ENCODE peak calls at places on chromosomes 13 and 19, in ten cellular contexts. H is GM23338, Z is fibroblast of lung, X is uterus, K is OCI-LY7, R is neuronal stem cell, D is tibial artery, T is cardiac muscle cell, W is Karpas-422, J is GM12878. V is an unnamed sample.

GRCh38 chr13:24225062-24225461 is 64.5 kb downstream of the SPATA13 start:
- DNase-seq in J (no peak), D (no peak), X (no peak), K (no peak), R (no peak), T (peak; percentile 17), W (no peak), H (no peak), Z (no peak), V (no peak)

GRCh38 chr13:89458456-89458855 is 1787.3 kb downstream of the SLITRK5 start:
- DNase-seq in X (no peak), W (no peak), J (no peak), K (no peak), H (no peak), D (no peak), T (no peak), R (no peak), Z (no peak), V (no peak)

GRCh38 chr13:82330499-82330898 is 1551.8 kb downstream of the SLITRK1 start:
- DNase-seq in K (peak; percentile 26), W (peak; percentile 70), H (peak; percentile 65), J (no peak), T (no peak), Z (peak; percentile 5), X (no peak), D (no peak), R (no peak), V (no peak)

GRCh38 chr19:41480336-41480735 is 37.4 kb downstream of the ERICH4 start:
- DNase-seq in K (no peak), H (no peak), Z (no peak), J (no peak), W (no peak), T (no peak), X (no peak), R (no peak), D (no peak), V (no peak)

GRCh38 chr13:37526710-37527446 is 71.7 kb downstream of the POSTN start:
- DNase-seq in H (no peak), D (no peak), W (no peak), X (no peak), Z (peak; percentile 60), K (no peak), R (no peak), T (no peak), J (no peak), V (peak; percentile 8)

GRCh38 chr19:38213911-38214625 is 10.0 kb downstream of the DPF1 start:
- DNase-seq in T (no peak), H (peak; percentile 70), J (peak; percentile 33), Z (peak; percentile 29), K (no peak), X (no peak), W (peak; percentile 58), R (no peak), D (no peak), V (no peak)

GRCh38 chr19:24049537-24049936 is 37.5 kb upstream of the ZNF254 start:
- DNase-seq in X (no peak), Z (no peak), T (no peak), K (no peak), D (no peak), H (no peak), W (peak; percentile 16), R (no peak), J (no peak), V (no peak)

GRCh38 chr19:28999733-29000433 is 213.1 kb downstream of the UQCRFS1 start:
- DNase-seq in Z (no peak), W (no peak), X (no peak), R (no peak), T (no peak), J (no peak), H (no peak), D (peak; percentile 48), K (no peak), V (no peak)

GRCh38 chr13:80303225-80303811 is 37.6 kb downstream of the SPRY2 start:
- DNase-seq in J (no peak), K (no peak), R (no peak), Z (no peak), W (no peak), T (no peak), X (no peak), H (no peak), D (no peak), V (no peak)

GRCh38 chr19:21463449-21464105 is 41.8 kb upstream of the ZNF429 start:
- DNase-seq in H (peak; percentile 98), Z (peak; percentile 33), J (no peak), K (no peak), R (peak; percentile 72), X (no peak), T (peak; percentile 92), W (peak; percentile 70), D (no peak), V (no peak)

GRCh38 chr13:80824231-80824630 is 483.3 kb upstream of the SPRY2 start:
- DNase-seq in R (no peak), J (no peak), X (no peak), D (no peak), K (no peak), W (no peak), T (no peak), Z (peak; percentile 86), H (no peak), V (no peak)

GRCh38 chr19:56217039-56217949 is 15.2 kb downstream of the ZSCAN5C start:
- DNase-seq in T (no peak), K (no peak), H (peak; percentile 77), W (no peak), X (no peak), D (no peak), R (no peak), Z (peak; percentile 11), J (no peak), V (no peak)

GRCh38 chr19:1066748-1067340 is at the start of gene ARHGAP45:
- DNase-seq in W (peak; percentile 92), H (peak; percentile 68), Z (no peak), R (no peak), K (peak; percentile 87), X (no peak), J (no peak), T (no peak), D (no peak), V (no peak)

GRCh38 chr19:33677745-33678426 is 56.1 kb downstream of the CHST8 start:
- DNase-seq in T (peak; percentile 59), W (no peak), D (no peak), X (no peak), K (no peak), Z (no peak), R (peak; percentile 23), J (no peak), H (peak; percentile 66), V (no peak)

GRCh38 chr13:40613192-40613818 is 53.1 kb downstream of the FOXO1 start:
- DNase-seq in J (peak; percentile 64), D (no peak), R (no peak), H (no peak), Z (no peak), W (peak; percentile 78), K (peak; percentile 68), T (peak; percentile 15), X (peak; percentile 73), V (no peak)
- H3K4me1 ChIP-seq in J (peaks cover 19% of the 10 kb centered on the region), D (peaks cover 56% of the 10 kb centered on the region), R (no peaks in the 10 kb centered on the region), H (peaks cover 82% of the 10 kb centered on the region), Z (no peaks in the 10 kb centered on the region), W (peaks cover 56% of the 10 kb centered on the region), K (peaks cover 47% of the 10 kb centered on the region), T (peaks cover 35% of the 10 kb centered on the region), X (peaks cover 24% of the 10 kb centered on the region), V (no peaks in the 10 kb centered on the region)

GRCh38 chr19:45217193-45217956 is 27.8 kb downstream of the EXOC3L2 start:
- DNase-seq in K (no peak), X (no peak), J (no peak), Z (no peak), T (peak; percentile 54), H (peak; percentile 46), W (no peak), R (no peak), D (no peak), V (no peak)

GRCh38 chr19:45215391-45216191 is 29.6 kb downstream of the EXOC3L2 start:
- DNase-seq in Z (no peak), D (no peak), T (peak; percentile 14), W (no peak), H (peak; percentile 77), R (no peak), X (peak; percentile 21), J (no peak), K (no peak), V (no peak)

GRCh38 chr19:45211751-45212381 is 33.3 kb downstream of the BLOC1S3 start:
- DNase-seq in Z (no peak), J (no peak), R (no peak), D (no peak), K (no peak), H (no peak), W (no peak), T (no peak), X (peak; percentile 77), V (no peak)

GRCh38 chr19:45216677-45217076 is 28.5 kb downstream of the EXOC3L2 start:
- DNase-seq in D (no peak), T (no peak), R (no peak), K (no peak), J (no peak), Z (no peak), H (no peak), X (no peak), W (no peak), V (no peak)

DNA sequence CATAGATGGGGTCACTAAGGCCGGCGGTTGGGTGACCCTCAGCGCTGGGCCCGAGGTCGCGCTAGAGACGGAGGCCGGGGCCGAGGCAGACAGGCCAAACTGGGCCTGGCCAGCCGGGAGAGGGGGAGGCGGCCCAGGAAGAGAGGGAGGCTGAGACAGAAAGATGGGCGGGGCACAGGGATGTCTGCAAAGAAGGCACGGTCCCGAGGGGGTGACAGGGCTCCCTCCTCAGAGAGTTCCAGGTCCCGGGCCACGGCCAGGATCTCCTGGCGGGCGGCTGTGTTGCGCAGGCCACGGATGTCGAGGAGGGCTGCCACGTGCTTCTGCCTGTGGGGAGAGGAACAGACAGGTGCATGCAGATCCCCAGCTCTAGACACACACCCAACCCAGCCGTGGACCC is 32.2 kb downstream of the EXOC3L2 start:
- DNase-seq in X (no peak), W (no peak), R (no peak), D (no peak), K (no peak), Z (no peak), J (no peak), H (peak; percentile 24), T (no peak), V (no peak)
- H3K4me1 ChIP-seq in X (no peaks in the 10 kb centered on the region), W (no peaks in the 10 kb centered on the region), R (peaks cover 3% of the 10 kb centered on the region), D (peaks cover 24% of the 10 kb centered on the region), K (no peaks in the 10 kb centered on the region), Z (peaks cover 2% of the 10 kb centered on the region), J (no peaks in the 10 kb centered on the region), H (peaks cover 24% of the 10 kb centered on the region), T (no peaks in the 10 kb centered on the region), V (no peaks in the 10 kb centered on the region)

DNA sequence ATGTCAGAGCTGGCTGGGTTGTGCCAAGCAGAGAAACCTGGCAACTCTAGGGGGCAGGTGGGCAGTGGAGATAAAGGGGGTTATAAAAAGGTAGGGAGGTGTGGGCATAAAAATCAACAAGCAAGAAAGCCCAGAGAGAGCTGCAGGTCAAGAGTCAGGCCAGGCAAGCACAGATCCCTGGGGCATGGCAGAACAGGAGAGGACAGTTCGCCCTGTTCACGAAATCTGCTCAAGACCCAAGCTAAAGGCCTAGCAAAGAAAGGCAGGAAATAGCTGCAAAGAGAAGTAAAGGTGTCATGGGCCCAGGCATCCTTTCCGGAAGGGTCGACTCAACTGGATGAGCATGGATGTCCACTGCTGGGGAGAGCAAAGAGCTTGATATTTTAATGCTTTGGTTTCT is 3.4 kb downstream of the MBNL2 start:
- DNase-seq in Z (no peak), X (no peak), H (no peak), R (no peak), D (no peak), J (no peak), W (no peak), T (no peak), K (peak; percentile 37), V (no peak)
- H3K4me1 ChIP-seq in Z (peaks cover 7% of the 10 kb centered on the region), X (peaks cover 8% of the 10 kb centered on the region), H (peaks cover 23% of the 10 kb centered on the region), R (peaks cover 13% of the 10 kb centered on the region), D (peaks cover 62% of the 10 kb centered on the region), J (peaks cover 12% of the 10 kb centered on the region), W (peaks cover 27% of the 10 kb centered on the region), T (peaks cover 36% of the 10 kb centered on the region), K (peaks cover 39% of the 10 kb centered on the region), V (peaks cover 52% of the 10 kb centered on the region)

GRCh38 chr19:17127671-17128070 is 52.1 kb downstream of the MYO9B start:
- DNase-seq in X (no peak), R (no peak), K (no peak), Z (no peak), W (no peak), H (no peak), D (no peak), J (no peak), T (no peak), V (no peak)
- H3K4me1 ChIP-seq in X (no peaks in the 10 kb centered on the region), R (peaks cover 7% of the 10 kb centered on the region), K (peaks cover 57% of the 10 kb centered on the region), Z (peaks cover 8% of the 10 kb centered on the region), W (peaks cover 45% of the 10 kb centered on the region), H (peaks cover 20% of the 10 kb centered on the region), D (peaks cover 37% of the 10 kb centered on the region), J (peaks cover 34% of the 10 kb centered on the region), T (peaks cover 8% of the 10 kb centered on the region), V (no peaks in the 10 kb centered on the region)

V was measured in tibial nerve.